ENCODE peak calls at places on chromosomes 13 and 19, in four cellular contexts. P is non-pigmented ciliary epithelial cell, F is OCI-LY7, O is SK-MEL-5. Z is an unnamed sample.
A peak's percentile ranks its signal among the peaks of the same experiment; 100 is the strongest.

GRCh38 chr13:64778002-64778401 is 2452.1 kb downstream of the PCDH9 start:
- DNase-seq in P (no peak), F (no peak), O (no peak), Z (no peak)

GRCh38 chr13:95497307-95497943 is 55.1 kb upstream of the CLDN10 start:
- DNase-seq in P (no peak), F (no peak), O (peak; percentile 21), Z (no peak)

GRCh38 chr19:18292810-18293641 is 11.6 kb upstream of the JUND start:
- DNase-seq in P (peak; percentile 38), F (peak; percentile 60), O (peak; percentile 53), Z (no peak)

GRCh38 chr13:36158606-36159005 is 27.4 kb upstream of the DCLK1 start:
- DNase-seq in P (no peak), F (no peak), O (no peak), Z (peak; percentile 58)

GRCh38 chr13:49439609-49440008 is 4.3 kb downstream of the CAB39L start:
- DNase-seq in P (no peak), F (peak; percentile 48), O (no peak), Z (no peak)

GRCh38 chr19:46614114-46614701 is 10.7 kb downstream of the PTGIR start:
- DNase-seq in P (no peak), F (peak; percentile 84), O (peak; percentile 74), Z (no peak)

GRCh38 chr19:9940778-9941177 is 4.5 kb upstream of the OLFM2 start:
- DNase-seq in P (no peak), F (no peak), O (no peak), Z (no peak)

GRCh38 chr19:52343548-52343947 is 7.5 kb downstream of the ZNF610 start:
- DNase-seq in P (peak; percentile 4), F (peak; percentile 79), O (peak; percentile 50), Z (no peak)

GRCh38 chr19:4636151-4636717 is 3.1 kb upstream of the TNFAIP8L1 start:
- DNase-seq in P (no peak), F (peak; percentile 79), O (peak; percentile 47), Z (no peak)

GRCh38 chr19:8180018-8180417 is 29.2 kb upstream of the CERS4 start:
- DNase-seq in P (no peak), F (no peak), O (no peak), Z (no peak)

GRCh38 chr19:10009714-10010224 is 535 bp downstream of the COL5A3 start:
- DNase-seq in P (no peak), F (no peak), O (no peak), Z (no peak)

GRCh38 chr19:2477732-2478191 is 1.8 kb downstream of the GADD45B start:
- DNase-seq in P (no peak), F (peak; percentile 69), O (no peak), Z (no peak)

GRCh38 chr13:80361883-80362327 is 21.0 kb upstream of the SPRY2 start:
- DNase-seq in P (no peak), F (peak; percentile 6), O (peak; percentile 96), Z (no peak)

GRCh38 chr19:46903458-46903857 is 42.7 kb downstream of the ARHGAP35 start:
- DNase-seq in P (no peak), F (peak; percentile 23), O (no peak), Z (no peak)

GRCh38 chr13:55788548-55788947 is 1352.2 kb upstream of the PRR20A start:
- DNase-seq in P (no peak), F (no peak), O (no peak), Z (no peak)

GRCh38 chr13:91719033-91719432 is 320.6 kb downstream of the GPC5 start:
- DNase-seq in P (no peak), F (no peak), O (peak; percentile 28), Z (peak; percentile 28)

GRCh38 chr13:30111810-30112209 is 195.5 kb downstream of the KATNAL1 start:
- DNase-seq in P (no peak), F (peak; percentile 38), O (peak; percentile 58), Z (no peak)

GRCh38 chr13:33153421-33154381 is 131.9 kb downstream of the STARD13 start:
- DNase-seq in P (no peak), F (peak; percentile 1), O (peak; percentile 17), Z (peak; percentile 4)

Z was measured in kidney epithelial cell.